ENCODE peak calls at places on chromosomes 16 and 17, in ten cellular contexts. S is fibroblast of pulmonary artery, Q is colonic mucosa, J is hepatocyte, O is fibroblast of lung, Z is coronary artery, K is brain microvascular endothelial cell, L is GM20000, N is cardiac fibroblast, T is foreskin fibroblast. H is an unnamed sample.

GRCh38 chr17:45311406-45311761 is 5.4 kb downstream of the MAP3K14 start:
- DNase-seq in S (no peak), Q (no peak), J (no peak), O (no peak), Z (no peak), K (no peak), L (no peak), N (no peak), T (no peak), H (no peak)

GRCh38 chr16:21226749-21227148 is 6.8 kb upstream of the ANKS4B start:
- DNase-seq in S (no peak), Q (no peak), J (no peak), O (no peak), Z (no peak), K (no peak), L (no peak), N (no peak), T (no peak), H (no peak)

GRCh38 chr17:39236383-39236927 is 10.7 kb upstream of the STAC2 start:
- DNase-seq in S (no peak), Q (no peak), J (no peak), O (no peak), Z (no peak), K (no peak), L (no peak), N (no peak), T (no peak), H (no peak)

GRCh38 chr17:51764387-51764971 is 394.0 kb downstream of the CA10 start:
- DNase-seq in S (peak), Q (peak), J (peak), O (peak), Z (no peak), K (peak), L (peak), N (peak), T (peak), H (peak)

GRCh38 chr16:55324491-55325447 is 766 bp downstream of the IRX6 start:
- DNase-seq in S (no peak), Q (no peak), J (no peak), O (no peak), Z (no peak), K (no peak), L (no peak), N (no peak), T (peak), H (no peak)

GRCh38 chr17:27158390-27158789 is 135.5 kb upstream of the WSB1 start:
- DNase-seq in S (no peak), Q (no peak), J (no peak), O (no peak), Z (no peak), K (no peak), L (no peak), N (no peak), T (no peak), H (no peak)

GRCh38 chr17:49853470-49854015 is 5.7 kb upstream of the TAC4 start:
- DNase-seq in S (no peak), Q (no peak), J (no peak), O (no peak), Z (no peak), K (no peak), L (no peak), N (no peak), T (no peak), H (no peak)

GRCh38 chr17:49468827-49469385 is 26.2 kb upstream of the NGFR start:
- DNase-seq in S (peak), Q (no peak), J (no peak), O (no peak), Z (no peak), K (no peak), L (no peak), N (peak), T (no peak), H (no peak)

GRCh38 chr17:17739388-17740066 is 58.3 kb downstream of the RAI1 start:
- DNase-seq in S (peak), Q (peak), J (peak), O (peak), Z (no peak), K (no peak), L (no peak), N (peak), T (peak), H (peak)

GRCh38 chr17:48113201-48113676 is 5.7 kb downstream of the SNX11 start:
- DNase-seq in S (peak), Q (no peak), J (no peak), O (no peak), Z (no peak), K (no peak), L (peak), N (peak), T (no peak), H (no peak)

GRCh38 chr16:77660311-77660710 is 62.0 kb upstream of the NUDT7 start:
- DNase-seq in S (peak), Q (no peak), J (peak), O (peak), Z (no peak), K (peak), L (no peak), N (peak), T (peak), H (peak)

GRCh38 chr17:81741594-81742452 is 29.7 kb downstream of the SLC25A10 start:
- DNase-seq in S (peak), Q (no peak), J (no peak), O (no peak), Z (no peak), K (no peak), L (no peak), N (no peak), T (no peak), H (no peak)

GRCh38 chr17:81422776-81423697 is 27.8 kb downstream of the BAHCC1 start:
- DNase-seq in S (peak), Q (no peak), J (peak), O (peak), Z (peak), K (peak), L (no peak), N (peak), T (peak), H (peak)

GRCh38 chr17:17904171-17905035 is 67.6 kb upstream of the SREBF1 start:
- DNase-seq in S (no peak), Q (no peak), J (no peak), O (no peak), Z (no peak), K (no peak), L (no peak), N (no peak), T (no peak), H (no peak)

GRCh38 chr16:22300427-22301071 is 3.3 kb downstream of the POLR3E start:
- DNase-seq in S (peak), Q (peak), J (peak), O (peak), Z (no peak), K (peak), L (peak), N (peak), T (peak), H (peak)

GRCh38 chr17:17824119-17824779 is 12.5 kb downstream of the SREBF1 start:
- DNase-seq in S (no peak), Q (peak), J (no peak), O (no peak), Z (no peak), K (no peak), L (peak), N (no peak), T (no peak), H (no peak)

GRCh38 chr16:85435298-85435697 is 177.8 kb upstream of the GSE1 start:
- DNase-seq in S (no peak), Q (no peak), J (no peak), O (no peak), Z (no peak), K (no peak), L (no peak), N (no peak), T (no peak), H (no peak)

GRCh38 chr16:26688105-26688504 is 378.6 kb upstream of the C16orf82 start:
- DNase-seq in S (no peak), Q (no peak), J (no peak), O (no peak), Z (no peak), K (no peak), L (no peak), N (no peak), T (no peak), H (no peak)

GRCh38 chr16:89855986-89856385 is 17.4 kb upstream of the TCF25 start:
- DNase-seq in S (no peak), Q (no peak), J (no peak), O (no peak), Z (no peak), K (no peak), L (no peak), N (no peak), T (no peak), H (no peak)

GRCh38 chr17:79651751-79652150 is 40.9 kb upstream of the RBFOX3 start:
- DNase-seq in S (no peak), Q (peak), J (no peak), O (no peak), Z (peak), K (no peak), L (no peak), N (no peak), T (no peak), H (no peak)

GRCh38 chr17:58414596-58414997 is 2.7 kb downstream of the RNF43 start:
- DNase-seq in S (no peak), Q (no peak), J (no peak), O (no peak), Z (no peak), K (no peak), L (no peak), N (no peak), T (no peak), H (peak)

GRCh38 chr17:61770752-61771533 is 92.4 kb downstream of the BRIP1 start:
- DNase-seq in S (peak), Q (no peak), J (no peak), O (peak), Z (no peak), K (no peak), L (no peak), N (peak), T (peak), H (no peak)

GRCh38 chr17:78573955-78574354 is 3.2 kb downstream of the DNAH17 start:
- DNase-seq in S (no peak), Q (no peak), J (no peak), O (no peak), Z (no peak), K (no peak), L (no peak), N (no peak), T (no peak), H (peak)

GRCh38 chr17:17757944-17758343 is 76.7 kb downstream of the RAI1 start:
- DNase-seq in S (no peak), Q (no peak), J (no peak), O (no peak), Z (no peak), K (no peak), L (no peak), N (no peak), T (no peak), H (no peak)

GRCh38 chr17:54935487-54935886 is 33.0 kb downstream of the COX11 start:
- DNase-seq in S (no peak), Q (peak), J (no peak), O (no peak), Z (no peak), K (no peak), L (no peak), N (no peak), T (no peak), H (no peak)

GRCh38 chr17:17752822-17753448 is 71.7 kb downstream of the RAI1 start:
- DNase-seq in S (no peak), Q (no peak), J (no peak), O (no peak), Z (no peak), K (no peak), L (no peak), N (no peak), T (no peak), H (no peak)

GRCh38 chr16:17977260-17977659 is 359.3 kb downstream of the NPIPA8 start:
- DNase-seq in S (no peak), Q (no peak), J (no peak), O (no peak), Z (no peak), K (no peak), L (no peak), N (no peak), T (no peak), H (no peak)

DNA sequence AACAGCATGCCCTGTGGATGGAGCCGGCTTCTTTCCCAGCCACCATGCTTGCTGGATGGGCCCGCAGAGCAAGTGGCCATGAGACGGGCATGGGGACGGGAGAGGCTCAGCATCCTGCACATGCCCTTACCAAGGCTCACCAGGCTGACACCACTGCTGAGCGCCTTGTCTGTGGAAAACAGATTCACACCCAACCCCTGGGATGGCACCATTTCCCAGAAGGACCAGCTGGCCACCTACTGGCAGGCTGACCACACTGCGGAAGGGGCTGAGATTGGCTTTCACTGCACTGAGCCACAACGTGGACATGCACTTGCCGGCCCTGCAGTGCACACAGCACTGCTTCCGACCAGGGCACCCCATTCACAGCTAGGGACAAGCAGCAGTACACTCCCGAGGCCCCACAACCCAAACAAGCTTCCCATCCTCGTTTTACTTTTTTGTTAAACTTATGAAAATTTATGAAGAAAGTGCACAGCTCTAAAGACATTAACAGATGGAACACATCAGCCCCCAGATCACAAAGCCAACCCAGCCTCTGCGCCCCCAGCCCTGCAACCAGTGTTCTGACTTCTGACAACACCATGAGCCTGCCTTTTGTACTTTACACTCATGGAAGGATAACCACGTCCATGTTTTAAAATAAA is 13.9 kb upstream of the KRTAP17-1 start:
- DNase-seq in S (peak), Q (peak), J (peak), O (peak), Z (no peak), K (peak), L (no peak), N (peak), T (peak), H (peak)
- TF ChIP-seq CTCF in S (peak), Q (peak), J (peak), O (peak), Z (peak), K (peak), L (peak), N (peak), T (peak), H (peak)

GRCh38 chr17:37137070-37137610 is 188.4 kb downstream of the AATF start:
- DNase-seq in S (no peak), Q (no peak), J (no peak), O (no peak), Z (no peak), K (no peak), L (no peak), N (no peak), T (no peak), H (no peak)
- TF ChIP-seq CTCF in S (no peak), Q (no peak), J (no peak), O (no peak), Z (no peak), K (no peak), L (no peak), N (no peak), T (no peak), H (no peak)

DNA sequence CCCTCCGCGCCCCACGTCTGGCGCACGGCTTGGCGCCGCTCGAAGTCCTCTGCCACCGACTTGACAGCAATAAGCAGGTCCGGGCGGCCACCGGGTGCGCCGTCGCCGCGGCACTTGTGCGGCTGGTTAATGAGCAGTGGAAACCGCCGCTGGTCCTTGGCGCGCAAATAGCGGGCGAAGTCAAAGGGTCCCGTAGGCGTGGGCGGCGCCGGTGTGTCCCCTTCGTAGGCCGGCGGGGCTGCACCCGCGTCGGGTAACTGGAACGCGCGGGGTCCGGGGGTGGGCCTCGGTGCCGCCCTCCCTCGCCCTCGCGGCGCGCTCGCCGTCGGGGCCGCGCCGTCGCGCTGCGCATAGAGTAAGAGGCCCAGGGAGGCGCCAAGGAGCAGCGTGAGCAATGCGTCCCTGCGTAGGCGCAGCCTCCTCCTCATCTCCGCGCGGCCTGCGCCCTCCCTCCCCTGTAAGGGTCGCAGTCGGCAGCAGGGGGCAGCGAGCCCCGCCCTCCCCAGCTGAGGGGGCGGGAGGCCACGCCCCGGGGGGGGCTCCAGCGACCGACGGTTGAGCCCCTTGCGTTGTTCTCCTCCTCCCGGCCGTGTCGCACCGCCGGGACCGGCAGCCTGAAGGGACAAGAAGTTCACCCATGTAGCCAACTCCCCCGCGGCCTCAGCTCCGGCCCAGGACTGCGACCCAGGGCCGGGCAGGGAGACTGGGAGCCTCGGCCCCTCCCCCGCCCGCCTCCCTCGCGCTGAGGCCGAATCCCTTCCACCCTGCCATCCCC is 553 bp downstream of the B3GNT9 start:
- DNase-seq in S (peak), Q (peak), J (peak), O (peak), Z (peak), K (peak), L (peak), N (peak), T (peak), H (no peak)
- TF ChIP-seq CTCF in S (no peak), Q (no peak), J (peak), O (no peak), Z (no peak), K (peak), L (no peak), N (no peak), T (no peak), H (no peak)

DNA sequence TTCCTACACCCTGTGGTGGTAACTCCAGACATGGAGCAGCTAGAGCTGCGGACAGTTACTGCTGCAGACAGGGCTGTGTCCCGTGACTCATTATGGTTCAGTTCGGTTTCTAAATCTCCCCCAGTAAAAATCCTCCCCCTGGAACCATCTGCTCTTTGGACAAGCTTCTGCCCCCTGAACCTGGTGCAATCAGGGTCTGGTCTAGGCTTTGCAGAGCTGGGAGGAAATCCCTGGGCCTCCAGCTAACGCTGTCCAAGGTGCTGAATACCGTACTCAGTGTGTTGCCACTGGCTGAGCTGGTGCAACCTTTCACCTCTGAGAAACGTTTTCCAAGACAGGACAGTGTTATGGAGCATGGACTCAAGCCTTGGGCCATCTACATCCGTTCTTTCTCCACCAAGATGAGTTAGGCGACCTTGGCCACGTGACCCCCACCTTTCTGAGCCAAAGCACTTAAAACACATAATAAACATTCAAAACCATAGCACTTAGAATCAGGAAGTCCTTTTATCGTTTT is 142.0 kb downstream of the CPPED1 start:
- DNase-seq in S (peak), Q (peak), J (peak), O (peak), Z (no peak), K (no peak), L (no peak), N (peak), T (peak), H (peak)
- TF ChIP-seq CTCF in S (no peak), Q (no peak), J (no peak), O (no peak), Z (no peak), K (no peak), L (no peak), N (no peak), T (no peak), H (no peak)